ENCODE peak calls at places on chromosomes 13 and 19, in seven cellular contexts. J is ovary, A is lower leg skin, F is breast epithelium, X is HCT116, Z is heart left ventricle, P is prostate gland. D is an unnamed sample.

GRCh38 chr19:38475176-38475575 is 41.7 kb downstream of the RYR1 start:
- DNase-seq in J (no peak), A (no peak), F (no peak), X (no peak), Z (no peak), P (no peak), D (no peak)

GRCh38 chr19:823565-824121 is 1.9 kb upstream of the PLPPR3 start:
- DNase-seq in J (no peak), A (no peak), F (no peak), X (no peak), Z (no peak), P (no peak), D (peak)

GRCh38 chr19:16325161-16325527 is 518 bp downstream of the KLF2 start:
- DNase-seq in J (no peak), A (peak), F (no peak), X (no peak), Z (peak), P (no peak), D (no peak)

GRCh38 chr13:59425211-59425721 is 738.5 kb downstream of the DIAPH3 start:
- DNase-seq in J (no peak), A (no peak), F (no peak), X (no peak), Z (no peak), P (no peak), D (no peak)

GRCh38 chr13:74215420-74215819 is 81.2 kb upstream of the KLF12 start:
- DNase-seq in J (no peak), A (no peak), F (no peak), X (no peak), Z (no peak), P (no peak), D (no peak)

GRCh38 chr19:48476176-48476575 is 7.0 kb downstream of the CYTH2 start:
- DNase-seq in J (no peak), A (no peak), F (no peak), X (no peak), Z (no peak), P (no peak), D (peak)

GRCh38 chr13:73687087-73687486 is 447.1 kb downstream of the KLF12 start:
- DNase-seq in J (no peak), A (no peak), F (no peak), X (no peak), Z (no peak), P (no peak), D (no peak)

GRCh38 chr19:19501798-19502197 is 13.6 kb downstream of the TSSK6 start:
- DNase-seq in J (no peak), A (no peak), F (no peak), X (no peak), Z (no peak), P (no peak), D (no peak)

GRCh38 chr13:39106216-39106995 is 68.2 kb downstream of the NHLRC3 start:
- DNase-seq in J (no peak), A (no peak), F (no peak), X (no peak), Z (no peak), P (no peak), D (no peak)

GRCh38 chr13:33758113-33758512 is 59.8 kb upstream of the RFC3 start:
- DNase-seq in J (no peak), A (no peak), F (no peak), X (no peak), Z (no peak), P (no peak), D (no peak)

GRCh38 chr13:110548891-110549794 is 12.4 kb downstream of the RAB20 start:
- DNase-seq in J (no peak), A (no peak), F (no peak), X (no peak), Z (no peak), P (no peak), D (no peak)

GRCh38 chr19:50383307-50383851 is 768 bp upstream of the POLD1 start:
- DNase-seq in J (no peak), A (no peak), F (peak), X (no peak), Z (no peak), P (peak), D (no peak)

GRCh38 chr19:18357442-18358264 is 17.3 kb downstream of the PGPEP1 start:
- DNase-seq in J (no peak), A (no peak), F (no peak), X (no peak), Z (no peak), P (no peak), D (no peak)

GRCh38 chr13:114030666-114031610 is 57.1 kb upstream of the C13orf46 start:
- DNase-seq in J (no peak), A (no peak), F (no peak), X (no peak), Z (no peak), P (no peak), D (no peak)

GRCh38 chr13:22220186-22221160 is 549.6 kb downstream of the FGF9 start:
- DNase-seq in J (no peak), A (no peak), F (no peak), X (no peak), Z (no peak), P (no peak), D (no peak)

DNA sequence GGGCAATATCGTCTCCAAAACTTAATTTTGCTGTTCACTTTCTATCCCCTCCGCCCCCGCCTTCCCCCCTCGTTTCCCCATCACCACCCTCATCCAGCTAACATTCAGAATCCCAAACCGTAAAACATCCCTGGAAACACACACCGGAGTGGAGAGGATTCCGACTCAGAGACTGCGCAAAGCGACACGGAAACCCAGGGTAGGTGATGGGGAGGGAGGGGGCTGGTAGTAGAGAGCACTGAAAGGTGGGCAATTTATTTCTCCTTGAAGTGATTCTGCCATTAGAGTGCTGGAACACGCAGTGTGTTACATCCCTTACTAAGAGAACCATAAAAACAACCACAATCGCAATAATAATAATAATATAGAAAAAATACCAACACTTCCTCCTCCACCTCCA is 1.5 kb downstream of the PCDH20 start:
- DNase-seq in J (no peak), A (no peak), F (no peak), X (no peak), Z (no peak), P (no peak), D (no peak)
- H3K4me3 ChIP-seq in J (peak), A (no peak), F (peak), X (no peak), Z (peak), P (peak), D (no peak)

DNA sequence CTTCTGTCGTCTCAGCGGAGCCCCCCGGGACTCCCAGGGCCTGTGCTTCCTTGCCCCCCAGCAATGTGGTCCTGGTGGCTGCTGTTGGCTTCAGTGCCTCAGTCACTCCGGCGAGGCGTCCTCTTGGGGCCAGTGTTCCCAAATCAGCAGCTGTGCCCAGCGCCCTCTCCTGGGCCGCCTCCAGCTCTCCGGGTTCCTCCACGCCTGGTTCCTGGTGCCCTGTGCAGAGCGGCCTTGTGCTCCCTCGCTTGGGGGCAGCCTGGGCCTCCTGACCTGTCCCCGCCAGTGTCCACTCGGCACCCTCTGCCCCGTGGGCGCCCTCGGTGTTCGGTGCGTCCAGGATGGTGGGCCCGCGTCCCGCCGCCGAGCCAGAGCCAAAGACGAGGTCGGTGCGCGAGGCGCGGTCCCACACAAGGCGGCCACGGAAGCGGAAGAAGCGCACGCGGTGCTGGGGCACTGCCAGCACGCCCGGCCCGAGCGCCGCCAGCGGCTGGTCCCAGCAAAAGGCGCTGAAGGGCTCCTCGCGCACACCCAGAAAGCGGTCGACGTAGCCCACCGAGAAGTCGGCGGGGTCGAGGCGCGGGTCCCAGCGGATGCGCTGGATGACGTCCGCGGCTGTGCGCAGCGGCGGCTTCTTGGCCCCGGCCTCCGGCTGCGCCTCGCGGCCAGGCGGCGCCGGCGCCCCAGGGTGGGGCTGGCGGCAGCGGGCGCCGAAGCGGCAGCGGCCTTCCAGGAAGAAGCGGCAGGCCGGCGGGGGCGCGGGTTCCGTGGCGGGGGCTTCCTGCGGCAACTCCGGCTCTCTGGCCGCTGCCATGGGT is 656 bp downstream of the LENG9 start:
- DNase-seq in J (peak), A (peak), F (peak), X (no peak), Z (peak), P (peak), D (peak)
- TF ChIP-seq POLR2A in J (peak), A (no peak), F (no peak), X (no peak), Z (no peak), P (peak), D (no peak)

GRCh38 chr19:4058696-4059492 is 7.8 kb downstream of the ZBTB7A start:
- DNase-seq in J (peak), A (peak), F (no peak), X (no peak), Z (peak), P (no peak), D (no peak)

GRCh38 chr19:4059931-4060620 is 6.6 kb downstream of the ZBTB7A start:
- DNase-seq in J (peak), A (peak), F (no peak), X (no peak), Z (peak), P (no peak), D (peak)

GRCh38 chr19:4057913-4058695 is 8.6 kb downstream of the ZBTB7A start:
- DNase-seq in J (peak), A (peak), F (peak), X (peak), Z (peak), P (peak), D (peak)

GRCh38 chr19:4060621-4061177 is 6.0 kb downstream of the ZBTB7A start:
- DNase-seq in J (peak), A (peak), F (no peak), X (no peak), Z (no peak), P (no peak), D (no peak)

GRCh38 chr19:4059493-4059880 is 7.2 kb downstream of the ZBTB7A start:
- DNase-seq in J (no peak), A (no peak), F (no peak), X (no peak), Z (no peak), P (no peak), D (no peak)
- H3K4me3 ChIP-seq in J (peak), A (no peak), F (peak), X (peak), Z (no peak), P (peak), D (no peak)

GRCh38 chr19:55486043-55486970 is 1.3 kb downstream of the NAT14 start:
- DNase-seq in J (no peak), A (no peak), F (no peak), X (no peak), Z (peak), P (no peak), D (no peak)

GRCh38 chr19:55485439-55486011 is 537 bp downstream of the NAT14 start:
- DNase-seq in J (no peak), A (no peak), F (no peak), X (no peak), Z (peak), P (no peak), D (no peak)

GRCh38 chr19:55482967-55483671 is 1.9 kb upstream of the NAT14 start:
- DNase-seq in J (no peak), A (no peak), F (no peak), X (no peak), Z (peak), P (no peak), D (no peak)

GRCh38 chr19:55483681-55484361 is 1.2 kb upstream of the NAT14 start:
- DNase-seq in J (no peak), A (no peak), F (no peak), X (no peak), Z (peak), P (no peak), D (no peak)

GRCh38 chr19:55484571-55485438 is at the start of gene NAT14:
- DNase-seq in J (peak), A (no peak), F (no peak), X (no peak), Z (peak), P (no peak), D (peak)
- TF ChIP-seq POLR2A in J (peak), A (no peak), F (no peak), X (no peak), Z (no peak), P (no peak), D (peak)

GRCh38 chr19:55146078-55146647 is 2.8 kb downstream of the TNNT1 start:
- DNase-seq in J (no peak), A (no peak), F (no peak), X (peak), Z (no peak), P (no peak), D (peak)

GRCh38 chr19:55146648-55147218 is 2.3 kb downstream of the TNNT1 start:
- DNase-seq in J (no peak), A (no peak), F (no peak), X (peak), Z (no peak), P (no peak), D (peak)

GRCh38 chr19:55152017-55152416 is 3.0 kb upstream of the TNNT1 start:
- DNase-seq in J (no peak), A (no peak), F (no peak), X (peak), Z (no peak), P (no peak), D (no peak)

GRCh38 chr19:55147408-55148251 is 1.4 kb downstream of the TNNT1 start:
- DNase-seq in J (no peak), A (no peak), F (no peak), X (no peak), Z (no peak), P (no peak), D (no peak)

GRCh38 chr19:55149078-55150003 is at the start of gene TNNT1:
- DNase-seq in J (no peak), A (no peak), F (no peak), X (no peak), Z (no peak), P (no peak), D (no peak)
- H3K4me3 ChIP-seq in J (no peak), A (no peak), F (no peak), X (no peak), Z (no peak), P (no peak), D (no peak)

DNA sequence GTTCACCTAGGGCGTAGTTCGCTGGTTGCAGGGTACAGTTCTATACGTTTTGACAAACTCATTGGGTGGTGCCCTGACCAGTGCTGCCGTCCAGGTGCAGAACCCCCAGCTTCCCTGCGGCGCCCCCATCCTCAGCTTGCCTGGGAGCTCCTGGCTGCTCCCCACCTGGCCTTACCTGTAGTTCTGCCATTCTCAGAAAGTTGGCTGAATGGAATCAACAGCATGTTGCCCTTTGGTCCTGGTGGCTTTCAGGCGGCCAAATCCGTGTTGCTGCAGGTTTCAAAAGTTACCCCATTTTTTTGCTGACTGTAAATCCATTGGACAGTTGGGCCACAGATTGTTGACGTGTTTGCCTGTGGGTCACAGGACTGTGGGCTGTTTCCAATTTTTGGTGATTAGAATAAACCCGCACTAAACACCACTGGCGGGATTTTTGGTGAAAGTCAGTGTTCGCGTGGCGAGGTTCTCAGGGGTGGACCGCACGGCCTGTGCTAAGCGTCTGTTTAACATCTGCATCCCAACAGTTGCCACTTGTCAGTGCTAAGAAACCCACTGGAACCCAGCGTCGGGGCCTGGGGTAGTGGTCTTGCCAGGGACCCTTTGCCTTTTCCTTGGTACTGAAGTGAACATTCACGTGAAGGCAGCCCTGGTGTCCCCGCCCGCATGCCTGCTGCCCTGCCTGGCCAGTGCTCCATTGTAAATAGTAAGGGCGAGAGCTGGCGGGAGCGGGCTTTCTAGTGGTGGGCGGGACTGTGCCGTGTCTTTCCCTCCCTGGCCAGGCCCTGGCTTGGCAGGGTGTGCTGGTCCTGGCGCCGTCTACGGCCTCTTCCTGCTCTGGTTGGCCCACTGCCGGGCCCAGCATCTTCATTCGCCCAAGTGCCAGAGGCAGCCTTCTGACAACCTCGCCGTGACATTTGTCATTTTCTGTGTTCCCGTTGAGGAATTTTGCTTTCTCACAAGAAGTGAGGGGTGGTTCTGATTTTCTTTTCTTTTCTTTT is 3.3 kb downstream of the DOT1L start:
- DNase-seq in J (peak), A (peak), F (peak), X (no peak), Z (peak), P (peak), D (no peak)
- TF ChIP-seq POLR2A in J (no peak), A (no peak), F (no peak), X (no peak), Z (no peak), P (peak), D (no peak)

GRCh38 chr13:25874064-25874737 is 177.6 kb downstream of the SHISA2 start:
- DNase-seq in J (no peak), A (no peak), F (no peak), X (no peak), Z (no peak), P (no peak), D (peak)
- H3K4me3 ChIP-seq in J (no peak), A (no peak), F (no peak), X (no peak), Z (no peak), P (no peak), D (no peak)

DNA sequence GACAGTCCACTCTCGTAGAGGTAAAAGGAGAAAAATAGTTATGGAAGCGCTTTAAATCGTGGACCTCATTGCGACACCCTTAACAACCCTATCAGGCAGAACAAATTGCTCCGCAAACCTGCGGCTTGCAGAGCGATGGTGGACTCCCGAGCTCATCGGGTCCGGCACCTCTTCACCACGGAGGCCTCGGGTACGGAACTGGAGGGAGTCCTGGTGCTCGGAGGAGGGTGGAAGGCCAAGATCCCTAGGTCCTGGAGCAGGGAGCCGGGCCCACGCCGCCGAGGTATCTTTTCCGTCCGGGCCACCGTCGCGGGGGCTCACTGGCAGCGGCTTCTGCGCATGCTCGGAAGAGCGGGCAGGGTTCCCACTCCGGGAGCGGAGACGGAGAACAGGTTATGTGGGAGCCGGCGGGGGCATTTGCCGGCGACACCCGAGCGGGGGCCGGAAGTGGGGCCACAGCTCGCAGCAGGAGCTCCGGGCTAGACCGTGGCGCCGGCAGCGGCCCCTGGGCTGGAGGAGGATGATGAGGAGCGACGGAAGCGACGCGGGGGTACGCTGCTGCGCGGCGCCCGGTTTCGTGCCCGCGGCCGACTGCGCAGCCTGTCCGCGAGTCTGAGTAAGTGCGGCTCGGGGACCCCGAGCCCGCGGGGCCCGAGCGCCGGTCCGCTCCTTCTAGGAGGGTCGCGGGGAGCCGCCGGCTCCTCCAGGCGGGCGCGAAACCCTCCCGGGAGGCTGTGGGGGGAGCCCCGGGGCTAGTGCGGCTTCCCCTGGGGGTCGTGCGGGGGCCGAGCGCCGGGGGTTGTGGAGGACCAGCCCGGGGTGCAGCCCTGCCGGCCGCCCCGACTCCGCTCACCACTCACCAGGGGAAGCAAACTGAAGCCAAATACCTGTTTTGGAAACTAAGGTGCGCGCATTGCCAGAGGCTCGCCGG is at the start of gene ABHD13:
- DNase-seq in J (peak), A (peak), F (peak), X (peak), Z (peak), P (peak), D (peak)
- TF ChIP-seq POLR2A in J (peak), A (no peak), F (no peak), X (peak), Z (no peak), P (peak), D (peak)